ENCODE peak calls at places on chromosomes 7 and 10, in nine cellular contexts. One of them, this sample, is unnamed.

GRCh38 chr7:66682350-66683093 is 53.8 kb downstream of the KCTD7 start:
- DNase-seq in sigmoid colon: peak
- DNase-seq in type B pancreatic cell: no peak
- DNase-seq in AG09309: no peak
- DNase-seq in ovary: peak
- DNase-seq in PC-3: peak
- DNase-seq in uterus: peak
- DNase-seq in IMR-90: peak
- DNase-seq in AG04450: no peak
- DNase-seq in this sample: no peak

GRCh38 chr7:17109017-17109416 is 189.4 kb upstream of the AHR start:
- DNase-seq in sigmoid colon: no peak
- DNase-seq in type B pancreatic cell: no peak
- DNase-seq in AG09309: peak
- DNase-seq in ovary: no peak
- DNase-seq in PC-3: peak
- DNase-seq in uterus: no peak
- DNase-seq in IMR-90: peak
- DNase-seq in AG04450: peak
- DNase-seq in this sample: no peak

GRCh38 chr7:137682596-137682995 is 164.2 kb downstream of the DGKI start:
- DNase-seq in sigmoid colon: no peak
- DNase-seq in type B pancreatic cell: no peak
- DNase-seq in AG09309: peak
- DNase-seq in ovary: no peak
- DNase-seq in PC-3: peak
- DNase-seq in uterus: peak
- DNase-seq in IMR-90: peak
- DNase-seq in AG04450: peak
- DNase-seq in this sample: no peak

GRCh38 chr7:134724606-134725005 is 54.8 kb upstream of the CALD1 start:
- DNase-seq in sigmoid colon: no peak
- DNase-seq in type B pancreatic cell: no peak
- DNase-seq in AG09309: no peak
- DNase-seq in ovary: no peak
- DNase-seq in PC-3: peak
- DNase-seq in uterus: no peak
- DNase-seq in IMR-90: peak
- DNase-seq in AG04450: no peak
- DNase-seq in this sample: no peak

GRCh38 chr7:7681191-7681935 is 37.0 kb downstream of the RPA3 start:
- DNase-seq in sigmoid colon: no peak
- DNase-seq in type B pancreatic cell: no peak
- DNase-seq in AG09309: peak
- DNase-seq in ovary: peak
- DNase-seq in PC-3: peak
- DNase-seq in uterus: peak
- DNase-seq in IMR-90: peak
- DNase-seq in AG04450: no peak
- DNase-seq in this sample: no peak

GRCh38 chr10:7470371-7470770 is 59.5 kb upstream of the SFMBT2 start:
- DNase-seq in sigmoid colon: no peak
- DNase-seq in type B pancreatic cell: no peak
- DNase-seq in AG09309: no peak
- DNase-seq in ovary: no peak
- DNase-seq in PC-3: no peak
- DNase-seq in uterus: no peak
- DNase-seq in IMR-90: no peak
- DNase-seq in AG04450: no peak
- DNase-seq in this sample: no peak

GRCh38 chr10:97549587-97550322 is 22.8 kb upstream of the ANKRD2 start:
- DNase-seq in sigmoid colon: no peak
- DNase-seq in type B pancreatic cell: no peak
- DNase-seq in AG09309: no peak
- DNase-seq in ovary: no peak
- DNase-seq in PC-3: no peak
- DNase-seq in uterus: peak
- DNase-seq in IMR-90: no peak
- DNase-seq in AG04450: no peak
- DNase-seq in this sample: no peak

GRCh38 chr7:79930604-79931003 is 204.0 kb upstream of the GNAI1 start:
- DNase-seq in sigmoid colon: no peak
- DNase-seq in type B pancreatic cell: no peak
- DNase-seq in AG09309: peak
- DNase-seq in ovary: no peak
- DNase-seq in PC-3: peak
- DNase-seq in uterus: no peak
- DNase-seq in IMR-90: peak
- DNase-seq in AG04450: no peak
- DNase-seq in this sample: no peak

GRCh38 chr7:121938429-121938996 is 65.6 kb downstream of the PTPRZ1 start:
- DNase-seq in sigmoid colon: no peak
- DNase-seq in type B pancreatic cell: no peak
- DNase-seq in AG09309: no peak
- DNase-seq in ovary: no peak
- DNase-seq in PC-3: no peak
- DNase-seq in uterus: no peak
- DNase-seq in IMR-90: no peak
- DNase-seq in AG04450: no peak
- DNase-seq in this sample: no peak

GRCh38 chr7:78019457-78020130 is 221.0 kb downstream of the PHTF2 start:
- DNase-seq in sigmoid colon: peak
- DNase-seq in type B pancreatic cell: peak
- DNase-seq in AG09309: peak
- DNase-seq in ovary: peak
- DNase-seq in PC-3: peak
- DNase-seq in uterus: peak
- DNase-seq in IMR-90: peak
- DNase-seq in AG04450: peak
- DNase-seq in this sample: peak

GRCh38 chr10:111989136-111990050 is 194.2 kb downstream of the GPAM start:
- DNase-seq in sigmoid colon: no peak
- DNase-seq in type B pancreatic cell: no peak
- DNase-seq in AG09309: no peak
- DNase-seq in ovary: no peak
- DNase-seq in PC-3: no peak
- DNase-seq in uterus: no peak
- DNase-seq in IMR-90: no peak
- DNase-seq in AG04450: no peak
- DNase-seq in this sample: no peak

GRCh38 chr10:23291551-23292334 is 52.9 kb downstream of the C10orf67 start:
- DNase-seq in sigmoid colon: no peak
- DNase-seq in type B pancreatic cell: no peak
- DNase-seq in AG09309: no peak
- DNase-seq in ovary: no peak
- DNase-seq in PC-3: no peak
- DNase-seq in uterus: no peak
- DNase-seq in IMR-90: no peak
- DNase-seq in AG04450: no peak
- DNase-seq in this sample: no peak

GRCh38 chr7:42315096-42315495 is 78.1 kb upstream of the GLI3 start:
- DNase-seq in sigmoid colon: no peak
- DNase-seq in type B pancreatic cell: no peak
- DNase-seq in AG09309: no peak
- DNase-seq in ovary: no peak
- DNase-seq in PC-3: no peak
- DNase-seq in uterus: no peak
- DNase-seq in IMR-90: no peak
- DNase-seq in AG04450: no peak
- DNase-seq in this sample: no peak

GRCh38 chr10:14259696-14260595 is 70.8 kb downstream of the FRMD4A start:
- DNase-seq in sigmoid colon: no peak
- DNase-seq in type B pancreatic cell: no peak
- DNase-seq in AG09309: peak
- DNase-seq in ovary: peak
- DNase-seq in PC-3: no peak
- DNase-seq in uterus: no peak
- DNase-seq in IMR-90: peak
- DNase-seq in AG04450: no peak
- DNase-seq in this sample: no peak

GRCh38 chr10:122459586-122460273 is 1.6 kb upstream of the HTRA1 start:
- DNase-seq in sigmoid colon: no peak
- DNase-seq in type B pancreatic cell: no peak
- DNase-seq in AG09309: peak
- DNase-seq in ovary: peak
- DNase-seq in PC-3: no peak
- DNase-seq in uterus: no peak
- DNase-seq in IMR-90: peak
- DNase-seq in AG04450: no peak
- DNase-seq in this sample: no peak

GRCh38 chr10:71383972-71384687 is 12.6 kb upstream of the CDH23 start:
- DNase-seq in sigmoid colon: peak
- DNase-seq in type B pancreatic cell: peak
- DNase-seq in AG09309: no peak
- DNase-seq in ovary: peak
- DNase-seq in PC-3: peak
- DNase-seq in uterus: peak
- DNase-seq in IMR-90: peak
- DNase-seq in AG04450: no peak
- DNase-seq in this sample: peak

DNA sequence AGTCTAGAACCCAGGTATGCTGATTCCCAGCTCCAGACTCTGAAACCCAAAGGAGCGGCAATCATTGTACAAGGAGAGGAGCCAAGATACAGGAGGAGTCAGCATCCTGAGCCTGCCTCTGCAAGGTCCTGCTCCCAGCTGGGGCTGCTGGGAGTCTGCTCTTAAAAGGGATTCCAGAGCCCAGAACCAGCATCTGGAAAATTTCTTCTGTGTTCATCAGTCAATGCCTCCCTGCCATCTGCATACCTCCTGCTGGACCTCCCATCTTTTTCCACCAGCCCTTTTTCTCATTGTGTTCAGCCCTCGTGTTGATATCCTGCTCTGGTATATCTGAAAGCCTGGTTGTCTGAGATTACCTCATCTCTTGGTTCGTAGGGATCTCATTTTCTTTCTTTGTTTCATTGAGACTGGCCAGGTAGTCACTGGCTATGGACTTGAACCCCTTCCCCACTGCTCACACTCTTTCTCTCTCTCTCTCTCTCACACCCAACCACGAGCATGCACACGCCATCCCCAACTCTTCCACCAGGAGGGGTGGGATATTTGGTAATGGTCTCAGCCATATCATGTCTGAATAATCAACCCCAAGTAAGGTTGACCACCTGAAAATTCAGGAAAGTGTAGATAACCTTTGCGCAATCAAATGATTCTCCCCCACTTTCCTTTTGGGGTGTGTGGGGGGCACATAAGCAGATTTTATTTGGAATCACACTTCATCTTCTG is 608.8 kb downstream of the LRMDA start:
- DNase-seq in sigmoid colon: no peak
- DNase-seq in type B pancreatic cell: no peak
- DNase-seq in AG09309: no peak
- DNase-seq in ovary: no peak
- DNase-seq in PC-3: no peak
- DNase-seq in uterus: no peak
- DNase-seq in IMR-90: no peak
- DNase-seq in AG04450: no peak
- DNase-seq in this sample: no peak
- TF ChIP-seq CTCF in sigmoid colon: no peak
- TF ChIP-seq CTCF in type B pancreatic cell: peak
- TF ChIP-seq CTCF in AG09309: no peak
- TF ChIP-seq CTCF in ovary: no peak
- TF ChIP-seq CTCF in PC-3: no peak
- TF ChIP-seq CTCF in uterus: no peak
- TF ChIP-seq CTCF in IMR-90: no peak
- TF ChIP-seq CTCF in AG04450: no peak
- TF ChIP-seq CTCF in this sample: no peak

DNA sequence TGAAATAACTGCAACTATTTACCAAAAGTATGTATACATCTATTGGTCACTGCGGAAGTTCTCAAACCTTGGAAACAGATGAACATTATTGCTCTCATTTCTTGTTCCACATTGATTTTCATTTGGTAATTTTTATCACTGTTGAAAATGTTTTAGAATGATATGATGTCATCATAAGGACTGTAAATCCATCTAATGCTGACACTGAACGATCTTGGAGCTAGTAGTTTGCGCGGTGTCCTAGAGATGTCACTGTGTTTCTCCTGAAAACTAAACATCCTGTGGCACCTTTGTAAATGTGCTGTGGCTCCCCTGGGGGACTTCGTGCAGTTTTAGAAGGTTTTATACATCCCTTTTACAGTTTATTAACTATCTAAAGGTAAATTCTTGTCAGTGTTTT is 73.5 kb downstream of the DNAJB9 start:
- DNase-seq in sigmoid colon: no peak
- DNase-seq in type B pancreatic cell: no peak
- DNase-seq in AG09309: no peak
- DNase-seq in ovary: no peak
- DNase-seq in PC-3: no peak
- DNase-seq in uterus: no peak
- DNase-seq in IMR-90: no peak
- DNase-seq in AG04450: no peak
- DNase-seq in this sample: no peak
- TF ChIP-seq CTCF in sigmoid colon: no peak
- TF ChIP-seq CTCF in type B pancreatic cell: no peak
- TF ChIP-seq CTCF in AG09309: no peak
- TF ChIP-seq CTCF in ovary: no peak
- TF ChIP-seq CTCF in PC-3: no peak
- TF ChIP-seq CTCF in uterus: no peak
- TF ChIP-seq CTCF in IMR-90: no peak
- TF ChIP-seq CTCF in AG04450: no peak
- TF ChIP-seq CTCF in this sample: no peak

GRCh38 chr10:108360187-108360586 is 1195.7 kb upstream of the SORCS1 start:
- DNase-seq in sigmoid colon: no peak
- DNase-seq in type B pancreatic cell: no peak
- DNase-seq in AG09309: no peak
- DNase-seq in ovary: no peak
- DNase-seq in PC-3: peak
- DNase-seq in uterus: no peak
- DNase-seq in IMR-90: peak
- DNase-seq in AG04450: no peak
- DNase-seq in this sample: no peak
- TF ChIP-seq CTCF in sigmoid colon: no peak
- TF ChIP-seq CTCF in type B pancreatic cell: no peak
- TF ChIP-seq CTCF in AG09309: no peak
- TF ChIP-seq CTCF in ovary: no peak
- TF ChIP-seq CTCF in PC-3: no peak
- TF ChIP-seq CTCF in uterus: no peak
- TF ChIP-seq CTCF in IMR-90: no peak
- TF ChIP-seq CTCF in AG04450: no peak
- TF ChIP-seq CTCF in this sample: no peak

DNA sequence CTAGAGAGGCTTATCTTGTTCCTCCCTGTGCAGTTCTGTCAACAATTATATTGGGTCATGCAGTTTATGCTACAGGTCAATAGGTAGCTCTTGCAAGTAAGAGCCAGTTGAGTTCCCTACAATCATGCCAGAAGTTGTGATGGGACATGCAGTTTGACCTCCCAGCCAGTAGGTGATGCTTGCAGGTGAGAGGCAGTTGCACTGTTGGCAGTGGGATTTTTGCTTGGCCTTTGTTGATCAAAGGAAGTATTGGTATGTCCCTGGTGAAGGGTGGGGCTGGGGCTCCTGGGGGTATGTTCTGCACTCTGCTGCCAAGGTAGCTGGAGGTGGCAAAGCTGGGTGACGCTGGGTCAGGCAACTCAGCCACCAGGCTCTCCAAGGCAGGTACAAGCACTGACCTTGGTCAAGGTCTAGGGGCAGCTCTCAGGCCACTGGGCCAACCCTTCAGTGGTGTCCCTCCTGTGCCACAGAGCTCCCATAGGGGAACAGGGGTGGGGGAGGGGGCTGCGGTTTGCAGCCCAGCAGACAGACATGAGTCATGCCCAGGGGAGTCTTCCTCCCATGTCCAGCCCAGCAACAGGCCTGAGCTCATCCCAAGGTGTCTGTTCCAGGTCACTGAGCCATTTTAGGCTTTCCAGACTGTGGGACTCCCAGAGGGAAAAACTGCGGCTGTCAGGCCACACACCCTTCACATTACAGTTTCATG is 43.3 kb downstream of the MEOX2 start:
- DNase-seq in sigmoid colon: no peak
- DNase-seq in type B pancreatic cell: no peak
- DNase-seq in AG09309: no peak
- DNase-seq in ovary: no peak
- DNase-seq in PC-3: peak
- DNase-seq in uterus: no peak
- DNase-seq in IMR-90: no peak
- DNase-seq in AG04450: no peak
- DNase-seq in this sample: no peak
- TF ChIP-seq CTCF in sigmoid colon: no peak
- TF ChIP-seq CTCF in type B pancreatic cell: no peak
- TF ChIP-seq CTCF in AG09309: no peak
- TF ChIP-seq CTCF in ovary: no peak
- TF ChIP-seq CTCF in PC-3: peak
- TF ChIP-seq CTCF in uterus: no peak
- TF ChIP-seq CTCF in IMR-90: no peak
- TF ChIP-seq CTCF in AG04450: no peak
- TF ChIP-seq CTCF in this sample: no peak

This sample was measured in omental fat pad.